ENCODE peak calls at places on chromosomes 6 and 20, in ten cellular contexts. O is myocyte; L is CD4-positive, alpha-beta T cell; W is adrenal gland; A is non-pigmented ciliary epithelial cell; Z is astrocyte of the spinal cord; N is NCI-H1092 treated with DMSO at 0.1 percent for 48 hours; Y is body of pancreas; U is AG09319; C is Calu3. Q is an unnamed sample.

GRCh38 chr20:25225642-25226432 is 22.0 kb upstream of the PYGB start:
- DNase-seq in O (no peak), L (no peak), W (no peak), A (no peak), Z (no peak), N (no peak), Y (no peak), U (no peak), C (no peak), Q (no peak)

GRCh38 chr6:134830194-134830593 is 119.7 kb downstream of the ALDH8A1 start:
- DNase-seq in O (no peak), L (no peak), W (no peak), A (no peak), Z (no peak), N (no peak), Y (no peak), U (no peak), C (no peak), Q (no peak)

GRCh38 chr6:130872250-130873095 is 45.3 kb downstream of the SMLR1 start:
- DNase-seq in O (peak; percentile 58), L (peak; percentile 68), W (peak; percentile 90), A (peak; percentile 6), Z (peak; percentile 49), N (no peak), Y (peak; percentile 66), U (peak; percentile 16), C (peak; percentile 78), Q (peak; percentile 57)

GRCh38 chr6:166204852-166205650 is 37.4 kb upstream of the TBXT start:
- DNase-seq in O (no peak), L (no peak), W (no peak), A (no peak), Z (no peak), N (no peak), Y (no peak), U (no peak), C (no peak), Q (no peak)

GRCh38 chr6:163667372-163668060 is 253.0 kb downstream of the QKI start:
- DNase-seq in O (peak; percentile 42), L (no peak), W (peak; percentile 69), A (no peak), Z (peak; percentile 35), N (no peak), Y (peak; percentile 76), U (no peak), C (no peak), Q (peak; percentile 50)

GRCh38 chr6:35238843-35239289 is 20.7 kb upstream of the ZNF76 start:
- DNase-seq in O (peak; percentile 14), L (no peak), W (no peak), A (no peak), Z (no peak), N (peak; percentile 7), Y (no peak), U (no peak), C (no peak), Q (no peak)

GRCh38 chr6:44257007-44257752 is at the start of gene SLC35B2:
- DNase-seq in O (peak; percentile 72), L (peak; percentile 52), W (peak; percentile 84), A (no peak), Z (peak; percentile 76), N (peak; percentile 77), Y (peak; percentile 75), U (no peak), C (peak; percentile 91), Q (peak; percentile 81)

GRCh38 chr20:18902181-18902725 is 88.7 kb downstream of the SCP2D1 start:
- DNase-seq in O (no peak), L (no peak), W (no peak), A (no peak), Z (no peak), N (no peak), Y (no peak), U (no peak), C (no peak), Q (no peak)

GRCh38 chr6:154414021-154414813 is 57.6 kb upstream of the IPCEF1 start:
- DNase-seq in O (no peak), L (no peak), W (no peak), A (no peak), Z (peak; percentile 20), N (no peak), Y (no peak), U (no peak), C (no peak), Q (peak; percentile 83)

GRCh38 chr6:141252828-141253608 is 879.7 kb upstream of the GJE1 start:
- DNase-seq in O (peak; percentile 12), L (no peak), W (no peak), A (no peak), Z (peak; percentile 12), N (no peak), Y (no peak), U (no peak), C (no peak), Q (no peak)

GRCh38 chr6:160328447-160328846 is 19.7 kb upstream of the SLC22A3 start:
- DNase-seq in O (peak; percentile 44), L (no peak), W (peak; percentile 67), A (no peak), Z (no peak), N (no peak), Y (no peak), U (no peak), C (no peak), Q (no peak)

GRCh38 chr20:50116368-50116999 is 3.5 kb upstream of the UBE2V1 start:
- DNase-seq in O (no peak), L (no peak), W (peak; percentile 58), A (no peak), Z (no peak), N (no peak), Y (no peak), U (no peak), C (no peak), Q (no peak)

GRCh38 chr6:63923139-63923739 is 287.6 kb downstream of the PHF3 start:
- DNase-seq in O (peak; percentile 47), L (no peak), W (no peak), A (peak; percentile 3), Z (peak; percentile 40), N (peak; percentile 15), Y (no peak), U (no peak), C (no peak), Q (peak; percentile 25)

GRCh38 chr6:40585218-40585617 is 1.9 kb downstream of the LRFN2 start:
- DNase-seq in O (no peak), L (no peak), W (no peak), A (no peak), Z (no peak), N (no peak), Y (no peak), U (no peak), C (no peak), Q (no peak)

GRCh38 chr6:142155895-142156757 is 9.1 kb downstream of the VTA1 start:
- DNase-seq in O (peak; percentile 14), L (no peak), W (no peak), A (no peak), Z (peak; percentile 47), N (peak; percentile 0), Y (no peak), U (no peak), C (no peak), Q (peak; percentile 8)

GRCh38 chr6:152845421-152845820 is 94.8 kb downstream of the VIP start:
- DNase-seq in O (no peak), L (no peak), W (no peak), A (no peak), Z (no peak), N (no peak), Y (no peak), U (no peak), C (no peak), Q (no peak)

GRCh38 chr20:22890605-22891300 is 144.4 kb upstream of the SSTR4 start:
- DNase-seq in O (peak; percentile 9), L (no peak), W (no peak), A (no peak), Z (no peak), N (no peak), Y (no peak), U (no peak), C (no peak), Q (no peak)

GRCh38 chr6:106692112-106692822 is 62.9 kb downstream of the QRSL1 start:
- DNase-seq in O (peak; percentile 85), L (no peak), W (peak; percentile 75), A (peak; percentile 14), Z (peak; percentile 77), N (peak; percentile 9), Y (peak; percentile 90), U (no peak), C (peak; percentile 69), Q (peak; percentile 77)

GRCh38 chr20:62477669-62478450 is 2.1 kb upstream of the GATA5 start:
- DNase-seq in O (no peak), L (no peak), W (no peak), A (no peak), Z (no peak), N (no peak), Y (no peak), U (no peak), C (no peak), Q (no peak)

GRCh38 chr6:34791164-34791841 is 580 bp upstream of the BLTP3A start:
- DNase-seq in O (peak; percentile 47), L (peak; percentile 28), W (peak; percentile 67), A (no peak), Z (peak; percentile 25), N (peak; percentile 78), Y (peak; percentile 51), U (no peak), C (peak; percentile 76), Q (peak; percentile 29)

GRCh38 chr20:50932881-50933280 is 1.6 kb upstream of the ADNP start:
- DNase-seq in O (no peak), L (no peak), W (no peak), A (no peak), Z (no peak), N (no peak), Y (no peak), U (no peak), C (no peak), Q (no peak)

GRCh38 chr6:38169221-38169674 is 349.7 kb downstream of the ZFAND3 start:
- DNase-seq in O (no peak), L (no peak), W (no peak), A (no peak), Z (no peak), N (no peak), Y (no peak), U (no peak), C (no peak), Q (no peak)

GRCh38 chr6:167238169-167238693 is 52.9 kb upstream of the UNC93A start:
- DNase-seq in O (no peak), L (no peak), W (no peak), A (no peak), Z (no peak), N (no peak), Y (no peak), U (no peak), C (no peak), Q (no peak)

GRCh38 chr20:46057856-46058655 is 29.0 kb downstream of the SLC12A5 start:
- DNase-seq in O (no peak), L (no peak), W (peak; percentile 79), A (no peak), Z (peak; percentile 24), N (no peak), Y (peak; percentile 51), U (no peak), C (no peak), Q (peak; percentile 62)

GRCh38 chr6:106063448-106063850 is 22.7 kb upstream of the PRDM1 start:
- DNase-seq in O (no peak), L (no peak), W (no peak), A (no peak), Z (no peak), N (no peak), Y (no peak), U (no peak), C (no peak), Q (peak; percentile 47)

GRCh38 chr6:4459032-4459431 is 317.2 kb upstream of the CDYL start:
- DNase-seq in O (peak; percentile 62), L (no peak), W (peak; percentile 58), A (peak; percentile 72), Z (peak; percentile 70), N (no peak), Y (no peak), U (peak; percentile 31), C (peak; percentile 28), Q (peak; percentile 71)

GRCh38 chr6:32432050-32432450 is 7.6 kb upstream of the HLA-DRA start:
- DNase-seq in O (peak; percentile 25), L (no peak), W (no peak), A (no peak), Z (peak; percentile 41), N (no peak), Y (no peak), U (no peak), C (no peak), Q (peak; percentile 56)

GRCh38 chr6:41488064-41488391 is 58.2 kb upstream of the FOXP4 start:
- DNase-seq in O (no peak), L (no peak), W (no peak), A (no peak), Z (no peak), N (no peak), Y (no peak), U (no peak), C (no peak), Q (no peak)

Q was measured in fibroblast of lung.